ENCODE peak calls at places on chromosomes 13 and 19, in nine cellular contexts. One of them, this sample, is unnamed.

GRCh38 chr13:51942189-51942588 is 69.1 kb downstream of the ATP7B start:
- DNase-seq in retinal pigment epithelial cell: no peak
- DNase-seq in foreskin fibroblast: no peak
- DNase-seq in cardiac fibroblast: no peak
- DNase-seq in upper lobe of right lung: no peak
- DNase-seq in stimulated activated CD4-positive, alpha-beta T cell treated with anti-CD3 and anti-CD28 coated beads, Interleukin-4, amount 100 ng/mL, for 48 hours: no peak
- DNase-seq in substantia nigra: no peak
- DNase-seq in AG09319: no peak
- DNase-seq in ascending aorta: no peak
- DNase-seq in this sample: no peak

GRCh38 chr13:98252931-98253470 is 75.9 kb upstream of the RNF113B start:
- DNase-seq in retinal pigment epithelial cell: peak; percentile 88
- DNase-seq in foreskin fibroblast: peak; percentile 79
- DNase-seq in cardiac fibroblast: peak; percentile 53
- DNase-seq in upper lobe of right lung: no peak
- DNase-seq in stimulated activated CD4-positive, alpha-beta T cell treated with anti-CD3 and anti-CD28 coated beads, Interleukin-4, amount 100 ng/mL, for 48 hours: no peak
- DNase-seq in substantia nigra: no peak
- DNase-seq in AG09319: no peak
- DNase-seq in ascending aorta: no peak
- DNase-seq in this sample: no peak

GRCh38 chr19:53538378-53539109 is 599 bp downstream of the ZNF331 start:
- DNase-seq in retinal pigment epithelial cell: no peak
- DNase-seq in foreskin fibroblast: no peak
- DNase-seq in cardiac fibroblast: no peak
- DNase-seq in upper lobe of right lung: no peak
- DNase-seq in stimulated activated CD4-positive, alpha-beta T cell treated with anti-CD3 and anti-CD28 coated beads, Interleukin-4, amount 100 ng/mL, for 48 hours: peak; percentile 2
- DNase-seq in substantia nigra: no peak
- DNase-seq in AG09319: no peak
- DNase-seq in ascending aorta: no peak
- DNase-seq in this sample: no peak

GRCh38 chr19:52343548-52343947 is 7.5 kb downstream of the ZNF610 start:
- DNase-seq in retinal pigment epithelial cell: no peak
- DNase-seq in foreskin fibroblast: no peak
- DNase-seq in cardiac fibroblast: peak; percentile 11
- DNase-seq in upper lobe of right lung: no peak
- DNase-seq in stimulated activated CD4-positive, alpha-beta T cell treated with anti-CD3 and anti-CD28 coated beads, Interleukin-4, amount 100 ng/mL, for 48 hours: peak; percentile 28
- DNase-seq in substantia nigra: peak; percentile 29
- DNase-seq in AG09319: no peak
- DNase-seq in ascending aorta: peak; percentile 67
- DNase-seq in this sample: no peak

GRCh38 chr19:38650180-38650775 is 2.8 kb downstream of the ACTN4 start:
- DNase-seq in retinal pigment epithelial cell: no peak
- DNase-seq in foreskin fibroblast: no peak
- DNase-seq in cardiac fibroblast: no peak
- DNase-seq in upper lobe of right lung: no peak
- DNase-seq in stimulated activated CD4-positive, alpha-beta T cell treated with anti-CD3 and anti-CD28 coated beads, Interleukin-4, amount 100 ng/mL, for 48 hours: no peak
- DNase-seq in substantia nigra: no peak
- DNase-seq in AG09319: no peak
- DNase-seq in ascending aorta: no peak
- DNase-seq in this sample: no peak

GRCh38 chr19:492091-492531 is 4.2 kb upstream of the MADCAM1 start:
- DNase-seq in retinal pigment epithelial cell: no peak
- DNase-seq in foreskin fibroblast: no peak
- DNase-seq in cardiac fibroblast: no peak
- DNase-seq in upper lobe of right lung: no peak
- DNase-seq in stimulated activated CD4-positive, alpha-beta T cell treated with anti-CD3 and anti-CD28 coated beads, Interleukin-4, amount 100 ng/mL, for 48 hours: no peak
- DNase-seq in substantia nigra: no peak
- DNase-seq in AG09319: no peak
- DNase-seq in ascending aorta: no peak
- DNase-seq in this sample: no peak

GRCh38 chr13:97448503-97449251 is 14.7 kb downstream of the RAP2A start:
- DNase-seq in retinal pigment epithelial cell: no peak
- DNase-seq in foreskin fibroblast: no peak
- DNase-seq in cardiac fibroblast: no peak
- DNase-seq in upper lobe of right lung: no peak
- DNase-seq in stimulated activated CD4-positive, alpha-beta T cell treated with anti-CD3 and anti-CD28 coated beads, Interleukin-4, amount 100 ng/mL, for 48 hours: no peak
- DNase-seq in substantia nigra: no peak
- DNase-seq in AG09319: no peak
- DNase-seq in ascending aorta: no peak
- DNase-seq in this sample: peak; percentile 54

GRCh38 chr19:16463341-16463990 is 8.3 kb downstream of the EPS15L1 start:
- DNase-seq in retinal pigment epithelial cell: no peak
- DNase-seq in foreskin fibroblast: no peak
- DNase-seq in cardiac fibroblast: no peak
- DNase-seq in upper lobe of right lung: no peak
- DNase-seq in stimulated activated CD4-positive, alpha-beta T cell treated with anti-CD3 and anti-CD28 coated beads, Interleukin-4, amount 100 ng/mL, for 48 hours: no peak
- DNase-seq in substantia nigra: no peak
- DNase-seq in AG09319: no peak
- DNase-seq in ascending aorta: no peak
- DNase-seq in this sample: no peak

GRCh38 chr19:42292963-42293362 is 9.0 kb upstream of the PRR19 start:
- DNase-seq in retinal pigment epithelial cell: no peak
- DNase-seq in foreskin fibroblast: no peak
- DNase-seq in cardiac fibroblast: no peak
- DNase-seq in upper lobe of right lung: no peak
- DNase-seq in stimulated activated CD4-positive, alpha-beta T cell treated with anti-CD3 and anti-CD28 coated beads, Interleukin-4, amount 100 ng/mL, for 48 hours: no peak
- DNase-seq in substantia nigra: no peak
- DNase-seq in AG09319: no peak
- DNase-seq in ascending aorta: no peak
- DNase-seq in this sample: no peak

GRCh38 chr13:31850041-31850440 is 110.7 kb downstream of the RXFP2 start:
- DNase-seq in retinal pigment epithelial cell: no peak
- DNase-seq in foreskin fibroblast: no peak
- DNase-seq in cardiac fibroblast: no peak
- DNase-seq in upper lobe of right lung: no peak
- DNase-seq in stimulated activated CD4-positive, alpha-beta T cell treated with anti-CD3 and anti-CD28 coated beads, Interleukin-4, amount 100 ng/mL, for 48 hours: no peak
- DNase-seq in substantia nigra: no peak
- DNase-seq in AG09319: no peak
- DNase-seq in ascending aorta: no peak
- DNase-seq in this sample: no peak

GRCh38 chr19:53983457-53984289 is 7.8 kb upstream of the CACNG6 start:
- DNase-seq in retinal pigment epithelial cell: no peak
- DNase-seq in foreskin fibroblast: no peak
- DNase-seq in cardiac fibroblast: no peak
- DNase-seq in upper lobe of right lung: no peak
- DNase-seq in stimulated activated CD4-positive, alpha-beta T cell treated with anti-CD3 and anti-CD28 coated beads, Interleukin-4, amount 100 ng/mL, for 48 hours: no peak
- DNase-seq in substantia nigra: no peak
- DNase-seq in AG09319: no peak
- DNase-seq in ascending aorta: no peak
- DNase-seq in this sample: no peak

GRCh38 chr19:41957838-41958366 is 1.2 kb downstream of the RABAC1 start:
- DNase-seq in retinal pigment epithelial cell: peak; percentile 62
- DNase-seq in foreskin fibroblast: peak; percentile 78
- DNase-seq in cardiac fibroblast: peak; percentile 87
- DNase-seq in upper lobe of right lung: peak; percentile 85
- DNase-seq in stimulated activated CD4-positive, alpha-beta T cell treated with anti-CD3 and anti-CD28 coated beads, Interleukin-4, amount 100 ng/mL, for 48 hours: peak; percentile 41
- DNase-seq in substantia nigra: peak; percentile 46
- DNase-seq in AG09319: peak; percentile 56
- DNase-seq in ascending aorta: peak; percentile 79
- DNase-seq in this sample: peak; percentile 60

GRCh38 chr13:85314686-85315085 is 484.5 kb downstream of the SLITRK6 start:
- DNase-seq in retinal pigment epithelial cell: no peak
- DNase-seq in foreskin fibroblast: no peak
- DNase-seq in cardiac fibroblast: no peak
- DNase-seq in upper lobe of right lung: no peak
- DNase-seq in stimulated activated CD4-positive, alpha-beta T cell treated with anti-CD3 and anti-CD28 coated beads, Interleukin-4, amount 100 ng/mL, for 48 hours: no peak
- DNase-seq in substantia nigra: no peak
- DNase-seq in AG09319: no peak
- DNase-seq in ascending aorta: no peak
- DNase-seq in this sample: no peak

GRCh38 chr19:54179921-54180452 is 7.0 kb upstream of the TMC4 start:
- DNase-seq in retinal pigment epithelial cell: peak; percentile 54
- DNase-seq in foreskin fibroblast: peak; percentile 46
- DNase-seq in cardiac fibroblast: peak; percentile 86
- DNase-seq in upper lobe of right lung: no peak
- DNase-seq in stimulated activated CD4-positive, alpha-beta T cell treated with anti-CD3 and anti-CD28 coated beads, Interleukin-4, amount 100 ng/mL, for 48 hours: no peak
- DNase-seq in substantia nigra: peak; percentile 36
- DNase-seq in AG09319: no peak
- DNase-seq in ascending aorta: no peak
- DNase-seq in this sample: peak; percentile 67

GRCh38 chr13:50685491-50685890 is 158.0 kb downstream of the DLEU7 start:
- DNase-seq in retinal pigment epithelial cell: peak; percentile 92
- DNase-seq in foreskin fibroblast: no peak
- DNase-seq in cardiac fibroblast: peak; percentile 59
- DNase-seq in upper lobe of right lung: no peak
- DNase-seq in stimulated activated CD4-positive, alpha-beta T cell treated with anti-CD3 and anti-CD28 coated beads, Interleukin-4, amount 100 ng/mL, for 48 hours: no peak
- DNase-seq in substantia nigra: peak; percentile 71
- DNase-seq in AG09319: no peak
- DNase-seq in ascending aorta: peak; percentile 69
- DNase-seq in this sample: no peak

GRCh38 chr19:2416321-2417097 is 10.9 kb downstream of the TIMM13 start:
- DNase-seq in retinal pigment epithelial cell: no peak
- DNase-seq in foreskin fibroblast: no peak
- DNase-seq in cardiac fibroblast: no peak
- DNase-seq in upper lobe of right lung: no peak
- DNase-seq in stimulated activated CD4-positive, alpha-beta T cell treated with anti-CD3 and anti-CD28 coated beads, Interleukin-4, amount 100 ng/mL, for 48 hours: no peak
- DNase-seq in substantia nigra: no peak
- DNase-seq in AG09319: no peak
- DNase-seq in ascending aorta: no peak
- DNase-seq in this sample: no peak

GRCh38 chr13:100811906-100812305 is 137.3 kb upstream of the TMTC4 start:
- DNase-seq in retinal pigment epithelial cell: no peak
- DNase-seq in foreskin fibroblast: no peak
- DNase-seq in cardiac fibroblast: no peak
- DNase-seq in upper lobe of right lung: no peak
- DNase-seq in stimulated activated CD4-positive, alpha-beta T cell treated with anti-CD3 and anti-CD28 coated beads, Interleukin-4, amount 100 ng/mL, for 48 hours: no peak
- DNase-seq in substantia nigra: no peak
- DNase-seq in AG09319: no peak
- DNase-seq in ascending aorta: no peak
- DNase-seq in this sample: no peak

GRCh38 chr13:58876473-58876872 is 1244.9 kb downstream of the PCDH17 start:
- DNase-seq in retinal pigment epithelial cell: no peak
- DNase-seq in foreskin fibroblast: no peak
- DNase-seq in cardiac fibroblast: no peak
- DNase-seq in upper lobe of right lung: no peak
- DNase-seq in stimulated activated CD4-positive, alpha-beta T cell treated with anti-CD3 and anti-CD28 coated beads, Interleukin-4, amount 100 ng/mL, for 48 hours: no peak
- DNase-seq in substantia nigra: no peak
- DNase-seq in AG09319: no peak
- DNase-seq in ascending aorta: no peak
- DNase-seq in this sample: no peak

GRCh38 chr13:114080739-114081561 is 51.5 kb downstream of the RASA3 start:
- DNase-seq in retinal pigment epithelial cell: no peak
- DNase-seq in foreskin fibroblast: no peak
- DNase-seq in cardiac fibroblast: no peak
- DNase-seq in upper lobe of right lung: peak; percentile 61
- DNase-seq in stimulated activated CD4-positive, alpha-beta T cell treated with anti-CD3 and anti-CD28 coated beads, Interleukin-4, amount 100 ng/mL, for 48 hours: no peak
- DNase-seq in substantia nigra: no peak
- DNase-seq in AG09319: no peak
- DNase-seq in ascending aorta: peak; percentile 55
- DNase-seq in this sample: no peak